ENCODE peak calls at places on chromosomes 12 and 14, in five cellular contexts. U is epithelial cell of proximal tubule, B is uterus, C is stomach, M is left ventricle myocardium inferior. I is an unnamed sample.

GRCh38 chr14:91283666-91284065 is 39.2 kb upstream of the GPR68 start:
- DNase-seq in U (no peak), B (no peak), M (no peak), C (no peak), I (no peak)

GRCh38 chr12:12456637-12457036 is 99.8 kb downstream of the BORCS5 start:
- DNase-seq in M (no peak), B (no peak), U (no peak), C (no peak), I (no peak)

GRCh38 chr14:61565836-61566536 is 129.3 kb upstream of the HIF1A start:
- DNase-seq in C (no peak), U (no peak), M (no peak), B (no peak), I (no peak)

GRCh38 chr14:101235042-101235871 is 326.0 kb upstream of the DIO3 start:
- DNase-seq in U (no peak), C (peak; percentile 47), M (peak; percentile 50), B (peak; percentile 54), I (no peak)

GRCh38 chr14:102085503-102085902 is 1.3 kb downstream of the HSP90AA1 start:
- DNase-seq in C (no peak), U (no peak), B (no peak), M (no peak), I (no peak)

GRCh38 chr14:68343534-68344093 is 449.3 kb downstream of the ZFP36L1 start:
- DNase-seq in C (no peak), B (no peak), U (no peak), M (no peak), I (no peak)

GRCh38 chr12:90048918-90049317 is 340.3 kb upstream of the ATP2B1 start:
- DNase-seq in B (no peak), U (no peak), C (no peak), M (no peak), I (no peak)

GRCh38 chr12:58225067-58225877 is 283.9 kb downstream of the ATP23 start:
- DNase-seq in U (no peak), M (no peak), C (no peak), B (no peak), I (no peak)

GRCh38 chr12:54215990-54216579 is 27.3 kb upstream of the SMUG1 start:
- DNase-seq in B (no peak), M (peak; percentile 19), U (no peak), C (no peak), I (no peak)

GRCh38 chr14:105394714-105395537 is 3.4 kb upstream of the TEX22 start:
- DNase-seq in M (no peak), B (no peak), U (no peak), C (no peak), I (no peak)

GRCh38 chr12:100827901-100828520 is 33.4 kb downstream of the ANO4 start:
- DNase-seq in U (peak; percentile 16), C (no peak), B (no peak), M (no peak), I (no peak)

GRCh38 chr12:3326156-3326849 is 164.7 kb upstream of the PRMT8 start:
- DNase-seq in C (no peak), U (no peak), B (no peak), M (no peak), I (no peak)

GRCh38 chr12:29220632-29221336 is 71.7 kb downstream of the FAR2 start:
- DNase-seq in M (no peak), C (no peak), U (no peak), B (no peak), I (no peak)

GRCh38 chr14:103628221-103628683 is 759 bp upstream of the KLC1 start:
- DNase-seq in B (peak; percentile 71), M (peak; percentile 78), U (peak; percentile 44), C (peak; percentile 85), I (peak; percentile 50)

GRCh38 chr12:51687142-51687935 is 96.3 kb downstream of the SCN8A start:
- DNase-seq in C (no peak), U (no peak), M (no peak), B (no peak), I (no peak)

GRCh38 chr14:94769413-94770250 is at the start of gene GSC:
- DNase-seq in B (peak; percentile 21), M (peak; percentile 26), C (peak; percentile 42), U (no peak), I (no peak)

GRCh38 chr14:61521773-61522172 is 173.5 kb upstream of the HIF1A start:
- DNase-seq in B (no peak), M (no peak), C (no peak), U (no peak), I (no peak)

GRCh38 chr12:1575799-1576401 is 18.5 kb downstream of the FBXL14 start:
- DNase-seq in M (no peak), C (no peak), U (no peak), B (peak; percentile 32), I (no peak)

GRCh38 chr12:1574863-1575254 is 19.5 kb downstream of the FBXL14 start:
- DNase-seq in B (no peak), M (no peak), C (no peak), U (no peak), I (no peak)

GRCh38 chr12:1575287-1575798 is 19.0 kb downstream of the FBXL14 start:
- DNase-seq in U (no peak), M (no peak), C (no peak), B (peak; percentile 55), I (no peak)

GRCh38 chr12:1573960-1574862 is 20.2 kb downstream of the FBXL14 start:
- DNase-seq in M (no peak), U (no peak), C (no peak), B (no peak), I (no peak)

DNA sequence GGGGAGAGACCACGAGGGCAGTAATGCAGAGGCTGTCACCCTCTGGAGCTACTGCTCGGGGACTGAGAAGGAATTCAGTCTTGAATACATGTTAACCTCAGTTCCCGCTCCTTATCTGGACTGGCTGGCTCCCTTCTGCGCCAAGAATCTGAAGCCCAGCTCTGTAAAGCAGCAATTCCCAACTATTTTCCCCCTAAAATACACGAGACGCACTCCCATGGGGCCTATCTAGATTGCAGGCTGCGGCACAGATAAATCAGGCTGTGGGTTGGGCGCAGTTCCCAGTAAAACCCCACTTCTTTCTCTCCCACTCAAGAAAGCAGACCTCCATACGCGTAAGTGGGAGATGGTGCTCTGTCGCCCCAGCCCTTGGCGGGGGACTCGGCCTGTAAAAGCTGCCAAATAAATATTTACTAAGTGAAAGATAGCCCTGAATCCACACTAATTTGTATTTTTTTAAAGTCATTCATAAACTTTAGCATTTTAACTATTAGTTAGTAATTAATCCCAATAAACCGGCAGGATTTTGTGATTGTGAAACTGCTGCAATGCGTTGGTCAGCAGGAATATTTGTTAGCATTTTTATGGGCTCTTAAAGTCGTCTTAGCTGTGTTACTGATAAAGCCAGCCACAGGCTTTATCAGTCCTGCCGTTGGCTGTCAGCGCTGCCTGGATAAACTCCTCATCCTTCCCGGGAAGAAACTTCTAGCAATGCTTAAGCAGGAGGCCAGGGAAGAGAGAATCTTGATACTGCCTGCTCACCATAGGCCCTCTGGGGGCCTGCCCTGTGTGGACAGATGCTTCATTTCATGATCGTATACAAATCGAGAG is 17.8 kb downstream of the FBXL14 start:
- DNase-seq in M (no peak), C (no peak), U (no peak), B (peak; percentile 86), I (no peak)
- TF ChIP-seq CTCF in M (no peak), C (no peak), U (peak; percentile 17), B (no peak), I (no peak)

GRCh38 chr12:96989916-96990315 is 82.9 kb downstream of the NEDD1 start:
- DNase-seq in B (no peak), M (no peak), C (no peak), U (no peak), I (no peak)
- TF ChIP-seq CTCF in B (no peak), M (no peak), C (no peak), U (peak; percentile 56), I (no peak)

DNA sequence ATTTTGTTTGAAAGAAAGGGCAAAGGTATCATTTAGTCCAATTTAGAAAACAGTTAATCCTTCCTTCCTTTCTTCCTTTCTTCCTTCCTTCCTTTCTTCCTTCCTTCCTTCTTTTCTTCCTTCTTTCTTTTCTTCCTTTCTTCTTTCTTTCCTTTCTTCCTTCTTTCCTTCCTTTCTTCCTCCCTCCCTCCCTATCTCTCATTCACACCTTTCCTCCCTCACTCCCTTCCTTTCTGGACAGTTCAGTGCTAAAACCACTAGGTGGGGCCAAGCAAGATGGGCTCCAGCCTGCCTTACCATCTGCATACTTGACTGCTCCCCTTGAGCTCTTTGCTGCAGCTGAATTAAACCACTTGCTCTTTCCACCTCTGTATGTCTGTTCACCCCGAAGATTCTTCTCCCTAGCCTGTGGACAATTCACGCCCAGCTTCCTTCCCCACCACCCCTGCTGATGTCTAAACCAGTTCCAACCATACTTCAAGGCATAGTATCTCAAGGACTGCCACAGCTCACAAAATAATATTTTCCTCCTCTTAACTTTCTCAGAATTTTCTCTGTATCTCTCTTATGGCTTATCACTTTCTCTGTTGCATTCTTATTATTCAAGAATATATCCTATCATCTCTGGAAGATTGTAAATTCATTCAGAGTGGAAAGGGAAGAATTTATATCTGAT is 78.0 kb downstream of the DBX2 start:
- DNase-seq in B (no peak), C (no peak), M (no peak), U (no peak), I (no peak)
- TF ChIP-seq CTCF in B (no peak), C (no peak), M (peak; percentile 38), U (peak; percentile 84), I (no peak)

GRCh38 chr14:49620182-49621113 is at the start of the genes MGAT2 and RPL36AL:
- DNase-seq in C (peak; percentile 98), M (peak; percentile 99), B (peak; percentile 99), U (peak; percentile 82), I (peak; percentile 82)
- TF ChIP-seq CTCF in C (peak; percentile 22), M (peak; percentile 49), B (peak; percentile 24), U (peak; percentile 39), I (no peak)

GRCh38 chr14:93033039-93033982 is 82.4 kb downstream of the ITPK1 start:
- DNase-seq in B (no peak), M (no peak), U (no peak), C (no peak), I (no peak)

GRCh38 chr14:93032301-93032929 is 83.3 kb downstream of the ITPK1 start:
- DNase-seq in C (no peak), M (no peak), B (no peak), U (no peak), I (no peak)

GRCh38 chr14:93034671-93034994 is 81.1 kb downstream of the ITPK1 start:
- DNase-seq in C (no peak), B (no peak), U (no peak), M (no peak), I (no peak)

GRCh38 chr14:93035585-93035916 is 80.2 kb downstream of the ITPK1 start:
- DNase-seq in C (no peak), U (no peak), M (no peak), B (no peak), I (no peak)

GRCh38 chr14:93033983-93034670 is 81.6 kb downstream of the ITPK1 start:
- DNase-seq in B (no peak), U (no peak), C (no peak), M (no peak), I (no peak)
- TF ChIP-seq CTCF in B (peak; percentile 53), U (peak; percentile 58), C (no peak), M (peak; percentile 58), I (no peak)

DNA sequence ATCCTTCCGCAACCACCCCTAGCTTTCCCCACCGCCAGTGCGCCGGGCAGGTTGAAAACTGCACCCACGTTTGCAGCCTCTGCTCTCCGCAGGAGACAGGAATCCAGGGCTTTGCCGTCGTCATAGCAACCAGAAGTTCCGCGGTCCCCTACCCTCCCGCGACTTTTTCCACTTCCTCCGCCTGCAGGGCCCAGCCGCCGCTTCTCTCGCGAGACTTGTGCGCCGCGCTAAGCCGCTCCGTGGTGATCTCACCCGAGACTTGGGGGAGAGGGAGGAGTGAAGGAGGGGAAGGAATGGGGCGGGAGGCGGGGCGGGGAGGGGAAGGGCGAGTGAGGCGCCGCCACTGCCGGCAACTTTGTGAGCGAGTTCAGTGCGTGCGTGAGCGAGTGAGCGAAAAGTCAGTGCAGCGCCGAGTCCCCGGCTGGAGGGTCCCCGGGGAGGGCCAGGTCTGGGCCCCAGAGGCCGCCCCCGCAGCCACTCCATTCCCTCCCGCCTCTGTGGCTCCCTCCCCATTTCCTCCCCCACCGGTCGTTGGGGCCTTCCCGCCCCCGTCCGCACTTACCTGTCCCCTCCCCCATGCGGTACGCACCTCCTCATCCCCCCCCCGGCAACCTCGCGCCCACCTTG is 413.0 kb downstream of the PCNX1 start:
- DNase-seq in U (peak; percentile 81), B (peak; percentile 98), C (peak; percentile 97), M (peak; percentile 97), I (peak; percentile 87)
- TF ChIP-seq CTCF in U (no peak), B (no peak), C (no peak), M (no peak), I (no peak)

I was measured in omental fat pad.